ENCODE peak calls at places on chromosomes 1 and 21, in six cellular contexts. L is IMR-90, H is AG04450, E is GM12864, M is thoracic aorta, P is astrocyte of the spinal cord. U is an unnamed sample.

GRCh38 chr1:207345644-207346561 is 24.4 kb downstream of the CD55 start:
- DNase-seq in E (no peak), P (no peak), H (no peak), L (no peak), M (no peak), U (no peak)

GRCh38 chr1:212045981-212046380 is 10.4 kb downstream of the DTL start:
- DNase-seq in L (peak), H (no peak), M (no peak), E (no peak), P (no peak), U (peak)

GRCh38 chr1:146021622-146022402 is at the start of gene HJV:
- DNase-seq in P (no peak), L (no peak), H (no peak), E (no peak), M (no peak), U (no peak)

GRCh38 chr21:17406202-17406601 is 106.6 kb upstream of the CXADR start:
- DNase-seq in M (no peak), E (no peak), H (no peak), L (no peak), P (no peak), U (peak)

GRCh38 chr1:236150291-236150940 is 8.1 kb downstream of the GPR137B start:
- DNase-seq in L (no peak), P (no peak), E (no peak), H (no peak), M (no peak), U (no peak)

GRCh38 chr1:66676616-66677298 is 75.5 kb upstream of the DYNLT5 start:
- DNase-seq in P (peak), E (no peak), M (no peak), L (peak), H (no peak), U (peak)

GRCh38 chr1:844472-845026 is 79.2 kb upstream of the SAMD11 start:
- DNase-seq in L (no peak), M (no peak), H (no peak), P (no peak), E (no peak), U (no peak)

GRCh38 chr1:171081220-171081993 is 9.3 kb upstream of the FMO3 start:
- DNase-seq in M (no peak), L (peak), H (peak), E (no peak), P (peak), U (peak)

GRCh38 chr1:184623404-184623803 is 131.3 kb downstream of the EDEM3 start:
- DNase-seq in H (no peak), M (no peak), P (no peak), E (no peak), L (no peak), U (no peak)

DNA sequence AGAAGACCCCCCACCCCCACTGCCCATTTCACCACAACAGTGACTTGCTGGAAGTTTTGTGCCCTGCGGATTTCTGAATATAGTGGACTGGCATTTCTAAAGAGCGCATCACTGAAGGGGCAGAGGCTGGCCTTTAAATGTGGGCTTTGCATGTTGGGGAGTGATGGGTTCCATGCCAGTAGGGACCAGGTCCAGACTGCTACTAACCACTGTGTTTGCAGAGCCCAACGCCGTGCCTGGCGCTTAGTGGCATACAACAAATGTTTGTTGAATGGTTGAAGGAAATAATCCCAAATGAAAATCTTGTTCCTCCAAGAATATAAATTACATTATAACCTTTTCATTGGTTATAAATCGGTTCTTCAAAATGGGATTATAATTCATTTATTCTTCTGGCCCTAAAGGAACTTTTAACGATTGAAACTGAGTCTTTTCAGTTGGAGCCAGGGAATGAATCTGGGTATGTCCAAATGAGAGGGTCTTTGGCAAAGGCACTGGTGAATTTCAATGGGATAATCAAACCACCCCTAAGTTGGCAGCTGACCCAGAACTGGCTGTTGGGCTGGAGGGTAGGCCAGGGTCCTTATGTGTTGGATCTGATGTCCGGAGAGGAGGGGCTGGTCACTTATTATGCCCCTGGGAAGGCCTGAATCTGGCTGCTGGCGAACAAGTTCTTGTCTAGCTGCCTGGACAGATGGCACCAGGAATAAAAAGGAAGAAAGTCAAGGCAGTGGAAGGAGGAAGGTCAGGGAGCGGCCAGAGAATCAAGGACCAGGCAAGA is 13.8 kb upstream of the SDHB start:
- DNase-seq in P (no peak), L (no peak), M (no peak), H (no peak), E (no peak), U (no peak)
- H3K4me3 ChIP-seq in P (no peak), L (no peak), M (no peak), H (no peak), E (no peak), U (no peak)

GRCh38 chr1:101975371-101975770 is 21.4 kb downstream of the OLFM3 start:
- DNase-seq in L (no peak), E (no peak), P (no peak), M (no peak), H (no peak), U (no peak)

GRCh38 chr1:101974599-101975225 is 22.0 kb downstream of the OLFM3 start:
- DNase-seq in P (no peak), E (no peak), L (no peak), H (no peak), M (no peak), U (no peak)

GRCh38 chr1:101967871-101968270 is 28.9 kb downstream of the OLFM3 start:
- DNase-seq in M (no peak), E (no peak), L (no peak), H (no peak), P (no peak), U (no peak)

GRCh38 chr1:101976161-101976560 is 20.6 kb downstream of the OLFM3 start:
- DNase-seq in H (no peak), E (no peak), P (no peak), M (no peak), L (no peak), U (no peak)

DNA sequence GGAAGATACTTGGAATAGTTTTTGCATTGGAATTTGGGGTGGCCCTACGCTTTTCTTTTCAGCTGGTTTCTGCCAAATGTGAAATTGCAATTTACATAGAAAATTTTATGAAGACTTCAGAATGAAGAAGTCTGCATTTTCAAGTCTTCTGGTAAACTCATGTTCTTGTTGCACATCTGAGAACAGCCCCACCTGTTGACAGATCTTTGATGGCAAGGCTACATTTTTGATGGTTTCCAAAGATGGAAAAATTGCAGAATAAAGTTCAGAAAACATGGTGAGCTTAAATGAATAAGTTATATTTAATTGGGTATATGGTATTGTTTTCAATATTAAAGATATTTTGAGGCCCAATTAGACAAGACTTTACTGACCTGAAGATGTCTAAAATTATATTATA is 25.4 kb downstream of the OLFM3 start:
- DNase-seq in P (no peak), H (no peak), M (no peak), E (no peak), L (peak), U (no peak)
- TF ChIP-seq CTCF in P (no peak), H (no peak), M (no peak), E (no peak), L (no peak), U (no peak)

GRCh38 chr1:243348331-243348730 is 92.5 kb downstream of the SDCCAG8 start:
- DNase-seq in E (no peak), L (no peak), P (no peak), M (no peak), H (no peak), U (no peak)

GRCh38 chr1:243345205-243345604 is 89.4 kb downstream of the SDCCAG8 start:
- DNase-seq in P (peak), M (no peak), L (peak), E (no peak), H (no peak), U (peak)

GRCh38 chr1:243343970-243344749 is 88.3 kb downstream of the SDCCAG8 start:
- DNase-seq in H (no peak), E (no peak), M (no peak), P (peak), L (peak), U (peak)

GRCh38 chr1:243346481-243346880 is 90.6 kb downstream of the SDCCAG8 start:
- DNase-seq in H (no peak), L (no peak), P (no peak), M (no peak), E (no peak), U (no peak)

DNA sequence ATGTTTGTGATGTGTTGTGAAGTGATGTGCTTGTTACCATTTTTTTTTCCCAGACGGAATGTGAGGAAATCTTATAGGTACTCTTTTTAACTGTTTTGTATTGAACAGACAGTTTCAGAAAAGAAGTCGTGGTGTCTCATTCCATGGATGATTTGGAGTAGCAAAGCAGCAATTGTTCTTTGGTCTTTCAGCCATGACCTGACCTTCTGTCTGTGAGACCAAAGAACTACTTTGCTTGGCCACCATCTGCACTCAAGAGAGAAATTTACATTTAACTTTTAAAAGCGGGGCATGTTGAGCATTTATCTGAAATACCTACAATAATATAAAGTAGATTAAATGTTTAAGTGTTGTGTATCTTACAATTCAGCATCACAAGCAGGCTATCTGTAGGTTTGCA is 90.2 kb downstream of the SDCCAG8 start:
- DNase-seq in M (no peak), H (no peak), E (no peak), L (no peak), P (no peak), U (no peak)
- H3K4me3 ChIP-seq in M (no peak), H (no peak), E (no peak), L (no peak), P (no peak), U (no peak)

DNA sequence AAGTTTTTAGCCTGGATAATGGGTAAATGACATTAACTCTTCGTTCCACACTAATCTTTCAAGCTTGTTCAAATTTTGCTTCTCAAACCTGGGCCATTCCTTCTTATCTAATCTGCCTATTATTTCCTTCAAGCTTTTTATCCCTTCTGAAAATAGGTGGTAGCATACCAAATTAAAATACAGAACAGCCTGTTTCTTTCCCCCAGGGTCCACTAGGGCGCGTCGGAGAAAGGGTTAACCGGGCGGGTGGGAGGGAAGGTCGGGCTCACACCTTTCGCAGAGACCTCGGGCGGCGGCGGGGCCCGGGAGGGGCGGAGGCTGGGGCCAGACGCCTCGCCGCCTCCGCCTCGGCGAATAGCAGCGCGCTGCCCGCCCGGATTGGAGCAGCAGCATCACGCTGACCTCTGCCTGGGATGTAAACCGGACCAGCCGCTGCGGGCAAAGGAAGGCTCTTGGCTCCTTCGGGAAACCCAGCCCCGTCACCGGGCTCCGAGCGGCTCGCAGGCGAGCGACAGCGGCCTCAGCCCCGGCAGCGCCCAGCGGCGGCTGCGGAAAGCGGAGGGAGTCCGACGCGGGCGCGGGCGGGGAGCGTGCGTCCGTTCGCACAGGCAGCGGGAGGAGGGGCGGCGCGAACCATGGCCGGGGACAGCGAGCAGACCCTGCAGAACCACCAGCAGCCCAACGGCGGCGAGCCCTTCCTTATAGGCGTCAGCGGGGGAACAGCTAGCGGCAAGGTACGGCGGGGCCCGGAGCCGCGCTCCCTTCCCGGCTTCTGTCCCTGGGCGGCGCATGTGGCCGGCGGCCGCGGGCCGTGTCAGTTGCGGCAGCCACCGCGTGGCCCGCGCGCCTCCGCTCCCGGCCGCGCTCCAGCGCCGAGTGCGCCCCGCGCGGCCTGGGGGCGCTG is at the start of gene UCK2:
- DNase-seq in E (no peak), P (peak), H (peak), M (peak), L (peak), U (peak)
- TF ChIP-seq CTCF in E (peak), P (no peak), H (no peak), M (peak), L (peak), U (peak)

GRCh38 chr1:71350805-71351204 is 270.0 kb upstream of the ZRANB2 start:
- DNase-seq in H (no peak), P (peak), M (no peak), L (peak), E (no peak), U (peak)
- H3K4me3 ChIP-seq in H (no peak), P (no peak), M (no peak), L (no peak), E (no peak), U (no peak)

DNA sequence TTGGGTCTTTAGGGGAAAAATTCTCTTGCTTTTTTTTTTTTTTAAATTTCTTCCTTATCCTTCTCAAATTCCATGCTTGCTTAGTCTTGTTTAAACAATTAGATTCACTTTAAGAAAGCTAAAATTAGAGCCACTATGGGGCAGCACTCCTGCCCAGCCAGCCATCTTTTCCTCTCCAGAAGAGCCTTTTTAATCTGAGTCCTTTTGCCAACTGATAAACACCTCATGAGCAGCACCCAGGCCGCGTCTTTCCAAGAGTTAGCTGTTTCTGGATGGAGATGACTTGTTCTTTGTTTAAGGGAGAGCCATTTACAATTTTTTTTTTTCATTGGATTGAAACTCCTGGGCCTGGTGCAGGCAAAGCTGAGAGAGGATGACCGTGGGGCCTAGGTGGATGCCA is 53.3 kb upstream of the TSPAN2 start:
- DNase-seq in P (peak), M (no peak), L (peak), H (no peak), E (no peak), U (no peak)
- TF ChIP-seq CTCF in P (peak), M (peak), L (peak), H (peak), E (no peak), U (peak)

GRCh38 chr1:234926574-234927311 is 201.9 kb downstream of the TOMM20 start:
- DNase-seq in M (no peak), E (peak), P (no peak), L (no peak), H (no peak), U (no peak)

GRCh38 chr1:234927312-234927967 is 201.2 kb downstream of the TOMM20 start:
- DNase-seq in E (no peak), M (no peak), H (no peak), P (no peak), L (no peak), U (no peak)

GRCh38 chr1:234925440-234926251 is 203.0 kb downstream of the TOMM20 start:
- DNase-seq in H (peak), M (no peak), L (peak), E (no peak), P (peak), U (peak)

GRCh38 chr1:234924450-234925355 is 203.9 kb downstream of the TOMM20 start:
- DNase-seq in E (no peak), H (no peak), L (no peak), M (no peak), P (no peak), U (no peak)

DNA sequence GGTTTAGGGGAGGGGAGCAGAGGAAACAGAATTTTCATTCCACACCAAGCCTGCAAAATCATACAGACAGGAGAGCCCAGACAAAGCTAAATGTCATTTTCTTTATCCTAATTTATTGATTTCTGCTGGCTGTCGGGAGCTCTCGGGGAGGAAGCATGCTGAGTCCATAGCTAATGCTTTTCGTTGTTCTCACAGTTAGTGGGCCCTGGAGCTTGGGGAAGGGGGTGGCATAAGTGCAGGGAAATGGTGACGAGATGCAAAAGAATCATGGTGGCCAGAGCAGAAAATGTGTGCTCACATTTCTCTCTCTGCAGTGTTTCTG is 202.4 kb downstream of the TOMM20 start:
- DNase-seq in H (no peak), M (no peak), P (no peak), L (no peak), E (no peak), U (no peak)
- H3K4me3 ChIP-seq in H (no peak), M (peak), P (no peak), L (no peak), E (no peak), U (no peak)

DNA sequence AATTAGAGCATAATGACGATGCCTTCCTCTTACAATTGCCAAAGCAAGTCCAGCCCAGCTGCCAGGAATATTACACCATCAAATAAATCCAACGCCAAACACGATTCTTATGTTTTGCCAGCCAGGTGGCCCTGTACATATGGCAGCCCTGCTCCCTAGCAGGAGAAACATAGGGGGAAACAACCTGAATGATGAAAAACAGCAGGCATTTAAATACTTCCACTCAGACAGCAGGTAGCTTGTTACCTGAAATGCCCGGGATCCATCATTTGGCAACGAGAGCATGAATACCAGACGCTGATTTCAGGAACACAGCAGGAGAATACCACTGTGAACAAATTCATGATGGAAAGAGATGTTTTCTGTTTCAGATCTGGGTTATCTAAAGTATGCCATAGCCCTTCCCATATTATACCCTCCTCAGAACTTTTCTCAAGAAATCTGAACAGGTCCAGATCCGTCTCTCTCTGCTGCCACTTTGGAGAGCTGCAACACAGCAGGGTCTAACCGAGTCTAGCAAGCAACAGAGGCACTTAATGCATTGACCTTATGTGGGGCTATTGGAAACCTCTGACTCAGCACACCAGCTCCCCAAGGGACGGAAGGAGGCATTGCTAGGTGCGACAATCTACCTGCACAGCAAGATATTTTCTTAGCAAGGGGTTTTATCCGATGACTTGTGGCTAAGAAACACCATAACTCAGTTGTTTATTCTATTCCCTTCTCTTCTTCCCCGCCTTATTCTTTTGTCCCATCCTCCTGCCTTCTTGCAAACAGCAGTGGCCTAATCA is 166.3 kb downstream of the BARHL2 start:
- DNase-seq in L (no peak), E (no peak), H (no peak), P (no peak), M (no peak), U (no peak)
- TF ChIP-seq CTCF in L (no peak), E (peak), H (no peak), P (no peak), M (no peak), U (no peak)

GRCh38 chr1:97721221-97721620 is 199.6 kb downstream of the DPYD start:
- DNase-seq in H (no peak), L (peak), P (peak), E (no peak), M (no peak), U (peak)

GRCh38 chr1:97730271-97730670 is 190.6 kb downstream of the DPYD start:
- DNase-seq in L (no peak), P (no peak), E (no peak), M (no peak), H (no peak), U (no peak)

GRCh38 chr1:97727029-97727428 is 193.8 kb downstream of the DPYD start:
- DNase-seq in M (no peak), L (no peak), E (no peak), P (no peak), H (no peak), U (no peak)

GRCh38 chr1:97726386-97726785 is 194.4 kb downstream of the DPYD start:
- DNase-seq in H (no peak), P (no peak), L (peak), M (no peak), E (no peak), U (no peak)
- H3K4me3 ChIP-seq in H (no peak), P (no peak), L (no peak), M (no peak), E (no peak), U (no peak)